ENCODE peak calls at places on chromosome X, in nine cellular contexts. Y, J, E, N, H, V, G, X and R are unnamed samples.
A peak's percentile ranks its signal among the peaks of the same experiment; 100 is the strongest.

GRCh38 chrX:129761596-129761995 is 18.2 kb upstream of the SASH3 start:
- DNase-seq in Y (no peak), J (no peak), E (no peak), N (no peak), H (no peak), V (no peak), G (no peak), X (no peak), R (no peak)

GRCh38 chrX:143027262-143027661 is 1.5 kb downstream of the SPANXN4 start:
- DNase-seq in Y (no peak), J (no peak), E (no peak), N (no peak), H (no peak), V (no peak), G (no peak), X (no peak), R (no peak)

GRCh38 chrX:9197231-9197630 is 163.3 kb upstream of the FAM9B start:
- DNase-seq in Y (no peak), J (peak; percentile 21), E (no peak), N (no peak), H (no peak), V (no peak), G (no peak), X (no peak), R (no peak)

GRCh38 chrX:1165535-1166196 is 46.8 kb downstream of the CRLF2 start:
- DNase-seq in Y (no peak), J (peak; percentile 0), E (no peak), N (no peak), H (peak; percentile 38), V (no peak), G (no peak), X (no peak), R (peak; percentile 48)

GRCh38 chrX:79081895-79082512 is 62.5 kb upstream of the GPR174 start:
- DNase-seq in Y (no peak), J (peak; percentile 29), E (no peak), N (no peak), H (peak; percentile 8), V (peak; percentile 23), G (peak; percentile 25), X (peak; percentile 64), R (peak; percentile 23)

GRCh38 chrX:72052415-72053090 is 79.2 kb downstream of the RTL5 start:
- DNase-seq in Y (no peak), J (no peak), E (no peak), N (no peak), H (no peak), V (no peak), G (peak; percentile 18), X (no peak), R (no peak)

GRCh38 chrX:10239611-10240064 is 82.9 kb downstream of the CLCN4 start:
- DNase-seq in Y (no peak), J (peak; percentile 42), E (no peak), N (no peak), H (no peak), V (peak; percentile 5), G (peak; percentile 44), X (peak; percentile 68), R (no peak)

GRCh38 chrX:71828086-71828485 is 64.9 kb downstream of the CXorf49B start:
- DNase-seq in Y (no peak), J (no peak), E (no peak), N (no peak), H (no peak), V (no peak), G (no peak), X (no peak), R (no peak)

GRCh38 chrX:11893933-11894710 is 136.1 kb downstream of the MSL3 start:
- DNase-seq in Y (no peak), J (no peak), E (no peak), N (peak; percentile 58), H (no peak), V (no peak), G (peak; percentile 70), X (no peak), R (no peak)

GRCh38 chrX:153885208-153885787 is 675 bp downstream of the L1CAM start:
- DNase-seq in Y (no peak), J (no peak), E (no peak), N (no peak), H (no peak), V (no peak), G (no peak), X (no peak), R (no peak)

GRCh38 chrX:34875204-34875603 is 67.4 kb upstream of the FAM47B start:
- DNase-seq in Y (no peak), J (peak; percentile 52), E (no peak), N (peak; percentile 32), H (no peak), V (no peak), G (peak; percentile 50), X (peak; percentile 81), R (no peak)

GRCh38 chrX:72305286-72306084 is at the start of gene CITED1:
- DNase-seq in Y (no peak), J (no peak), E (no peak), N (no peak), H (no peak), V (no peak), G (no peak), X (no peak), R (no peak)

GRCh38 chrX:45592067-45592466 is 391.4 kb upstream of the DIPK2B start:
- DNase-seq in Y (no peak), J (peak; percentile 4), E (no peak), N (no peak), H (peak; percentile 1), V (no peak), G (no peak), X (no peak), R (no peak)

GRCh38 chrX:78064152-78064551 is 39.9 kb upstream of the PGK1 start:
- DNase-seq in Y (no peak), J (no peak), E (no peak), N (no peak), H (no peak), V (no peak), G (no peak), X (no peak), R (no peak)

GRCh38 chrX:151789179-151789800 is 54.7 kb downstream of the CNGA2 start:
- DNase-seq in Y (no peak), J (peak; percentile 78), E (no peak), N (no peak), H (no peak), V (peak; percentile 45), G (peak; percentile 41), X (peak; percentile 63), R (no peak)

GRCh38 chrX:72245461-72246089 is 6.7 kb upstream of the ERCC6L start:
- DNase-seq in Y (peak; percentile 67), J (peak; percentile 67), E (peak; percentile 52), N (no peak), H (peak; percentile 38), V (peak; percentile 19), G (peak; percentile 22), X (peak; percentile 78), R (peak; percentile 62)

GRCh38 chrX:31236231-31236630 is 164.4 kb upstream of the FTHL17 start:
- DNase-seq in Y (no peak), J (no peak), E (no peak), N (no peak), H (no peak), V (no peak), G (no peak), X (no peak), R (no peak)

GRCh38 chrX:154598656-154599055 is 13.7 kb downstream of the CTAG1A start:
- DNase-seq in Y (no peak), J (no peak), E (no peak), N (no peak), H (no peak), V (no peak), G (no peak), X (no peak), R (no peak)

GRCh38 chrX:53048169-53049126 is at the start of gene GPR173:
- DNase-seq in Y (no peak), J (peak; percentile 81), E (peak; percentile 73), N (no peak), H (peak; percentile 50), V (peak; percentile 17), G (no peak), X (peak; percentile 49), R (no peak)

DNA sequence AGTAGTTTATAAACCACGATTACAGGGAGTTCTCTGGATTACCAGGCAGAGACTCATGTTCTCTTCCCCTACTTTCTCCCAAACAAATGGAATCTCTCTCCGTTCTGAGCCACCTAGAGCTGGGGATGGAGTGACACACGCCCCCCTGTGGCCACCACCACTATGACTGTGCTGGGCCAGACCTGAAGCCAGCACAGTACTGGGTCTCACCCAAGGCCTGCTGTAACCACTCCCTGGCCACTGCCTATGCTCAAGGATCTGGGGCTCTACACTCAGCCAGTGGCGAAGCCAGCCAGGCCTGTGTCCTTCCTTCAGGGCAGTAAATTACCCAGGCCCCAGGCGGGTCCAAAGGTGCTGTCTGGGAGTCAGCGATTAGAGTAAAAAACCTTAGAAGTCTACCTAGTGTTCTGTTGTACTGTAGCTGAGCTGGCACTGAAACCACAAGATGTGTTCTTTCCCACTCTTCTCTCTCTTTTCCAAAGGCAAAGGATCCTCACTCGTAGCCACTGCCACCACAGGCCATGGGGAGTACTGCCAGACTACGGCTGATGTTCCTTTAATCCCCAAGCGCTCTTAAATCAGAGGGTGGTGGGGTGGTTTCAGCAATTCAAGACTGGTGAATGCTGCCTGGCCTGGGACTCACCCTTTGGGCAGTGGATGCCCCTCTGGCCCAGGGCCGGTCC is 412.2 kb upstream of the ARX start:
- DNase-seq in Y (no peak), J (no peak), E (no peak), N (no peak), H (no peak), V (no peak), G (no peak), X (no peak), R (no peak)
- TF ChIP-seq CTCF in Y (no peak), J (no peak), E (no peak), N (peak; percentile 23), H (no peak), V (no peak), G (no peak), X (no peak), R (no peak)

GRCh38 chrX:115232933-115233496 is 881 bp downstream of the LRCH2 start:
- DNase-seq in Y (no peak), J (peak; percentile 2), E (no peak), N (no peak), H (no peak), V (no peak), G (no peak), X (no peak), R (no peak)
- H3K4me3 ChIP-seq in Y (peak overlapping the region; percentile 58), J (peak overlapping the region; percentile 54), E (peak overlapping the region; percentile 63), N (peak overlapping the region; percentile 43), H (peak overlapping the region; percentile 94), V (peak overlapping the region; percentile 57), G (no peak overlapping the region), X (peak overlapping the region; percentile 42), R (no peak overlapping the region)

DNA sequence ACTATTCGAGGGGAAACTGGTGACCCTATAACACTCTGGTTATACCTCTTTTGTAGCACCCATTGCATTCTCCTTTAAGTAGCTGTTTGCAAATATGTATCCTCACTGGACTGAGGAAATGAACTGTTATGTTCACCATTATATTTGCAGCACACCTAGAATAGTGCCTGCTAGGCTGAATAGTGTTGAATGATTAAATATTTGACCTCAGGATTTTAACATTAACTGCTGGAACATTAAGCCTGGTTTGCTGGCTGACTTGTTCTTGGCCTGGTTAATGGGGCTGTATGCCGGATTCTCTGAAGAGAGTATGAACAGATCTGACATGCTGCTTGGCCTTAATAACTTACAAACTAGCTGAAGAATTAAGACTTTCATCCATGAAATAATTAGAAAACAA is 80.1 kb downstream of the RS1 start:
- DNase-seq in Y (no peak), J (no peak), E (no peak), N (no peak), H (no peak), V (no peak), G (no peak), X (no peak), R (no peak)
- TF ChIP-seq CTCF in Y (no peak), J (no peak), E (no peak), N (no peak), H (no peak), V (no peak), G (no peak), X (no peak), R (no peak)

GRCh38 chrX:43882294-43882681 is at the start of gene MAOB:
- DNase-seq in Y (no peak), J (no peak), E (peak; percentile 59), N (no peak), H (peak; percentile 55), V (no peak), G (no peak), X (no peak), R (no peak)
- H3K4me3 ChIP-seq in Y (peak within 1 kb of the TSS; percentile 14), J (no peak within 1 kb of the TSS), E (peak within 1 kb of the TSS; percentile 45), N (peak within 1 kb of the TSS; percentile 55), H (peak within 1 kb of the TSS; percentile 12), V (peak within 1 kb of the TSS; percentile 44), G (peak within 1 kb of the TSS; percentile 22), X (no peak within 1 kb of the TSS), R (no peak within 1 kb of the TSS)